ENCODE peak calls at places on chromosomes 2 and 18, in nine cellular contexts. V, O, Q, R, C, T, M, L and U are unnamed samples.

GRCh38 chr2:100853909-100854810 is 34.2 kb downstream of the NPAS2 start:
- DNase-seq in V (no peak), O (no peak), Q (no peak), R (no peak), C (no peak), T (no peak), M (no peak), L (no peak), U (no peak)

GRCh38 chr18:9079863-9080528 is 22.5 kb upstream of the NDUFV2 start:
- DNase-seq in V (no peak), O (peak; percentile 10), Q (no peak), R (no peak), C (no peak), T (no peak), M (no peak), L (no peak), U (no peak)

GRCh38 chr2:196268022-196268421 is 96.6 kb upstream of the STK17B start:
- DNase-seq in V (no peak), O (no peak), Q (peak; percentile 51), R (no peak), C (no peak), T (no peak), M (no peak), L (no peak), U (no peak)

GRCh38 chr2:176772816-176773215 is 439.8 kb upstream of the HNRNPA3 start:
- DNase-seq in V (no peak), O (no peak), Q (no peak), R (no peak), C (no peak), T (no peak), M (no peak), L (no peak), U (no peak)

GRCh38 chr2:191376981-191377629 is 131.9 kb downstream of the MYO1B start:
- DNase-seq in V (peak; percentile 92), O (peak; percentile 49), Q (peak; percentile 95), R (peak; percentile 87), C (no peak), T (no peak), M (peak; percentile 71), L (peak; percentile 89), U (no peak)

GRCh38 chr2:47870668-47871540 is 35.4 kb downstream of the FBXO11 start:
- DNase-seq in V (no peak), O (no peak), Q (no peak), R (no peak), C (no peak), T (no peak), M (no peak), L (no peak), U (no peak)

GRCh38 chr2:8059255-8059654 is 622.6 kb upstream of the ID2 start:
- DNase-seq in V (no peak), O (no peak), Q (no peak), R (no peak), C (no peak), T (no peak), M (no peak), L (no peak), U (no peak)

GRCh38 chr2:37764108-37764507 is 92.7 kb upstream of the CDC42EP3 start:
- DNase-seq in V (no peak), O (no peak), Q (no peak), R (no peak), C (no peak), T (no peak), M (no peak), L (no peak), U (no peak)

GRCh38 chr2:19048593-19049264 is 309.7 kb downstream of the OSR1 start:
- DNase-seq in V (peak; percentile 73), O (peak; percentile 54), Q (no peak), R (no peak), C (no peak), T (no peak), M (no peak), L (no peak), U (no peak)

GRCh38 chr2:130372055-130372832 is 16.4 kb downstream of the PTPN18 start:
- DNase-seq in V (peak; percentile 75), O (peak; percentile 91), Q (peak; percentile 61), R (peak; percentile 96), C (no peak), T (peak; percentile 56), M (peak; percentile 96), L (no peak), U (peak; percentile 51)

GRCh38 chr2:44819061-44819460 is 122.4 kb upstream of the SIX3 start:
- DNase-seq in V (no peak), O (no peak), Q (no peak), R (no peak), C (no peak), T (no peak), M (no peak), L (no peak), U (no peak)

GRCh38 chr2:178512491-178512890 is 32.2 kb downstream of the PLEKHA3 start:
- DNase-seq in V (no peak), O (no peak), Q (no peak), R (peak; percentile 7), C (no peak), T (no peak), M (no peak), L (peak; percentile 9), U (no peak)

GRCh38 chr2:11710210-11710609 is 36.2 kb upstream of the LPIN1 start:
- DNase-seq in V (peak; percentile 87), O (no peak), Q (peak; percentile 58), R (peak; percentile 82), C (no peak), T (no peak), M (no peak), L (peak; percentile 64), U (no peak)

GRCh38 chr2:111225871-111226270 is 105.2 kb downstream of the BCL2L11 start:
- DNase-seq in V (no peak), O (no peak), Q (no peak), R (no peak), C (no peak), T (no peak), M (no peak), L (no peak), U (no peak)

GRCh38 chr18:7168408-7168807 is 50.8 kb upstream of the LAMA1 start:
- DNase-seq in V (no peak), O (no peak), Q (no peak), R (no peak), C (no peak), T (no peak), M (no peak), L (no peak), U (no peak)

GRCh38 chr18:12659904-12660605 is 2.1 kb upstream of the SPIRE1 start:
- DNase-seq in V (peak; percentile 81), O (peak; percentile 49), Q (peak; percentile 85), R (peak; percentile 77), C (peak; percentile 87), T (no peak), M (no peak), L (no peak), U (peak; percentile 3)

GRCh38 chr2:228048838-228049490 is 132.5 kb downstream of the SPHKAP start:
- DNase-seq in V (peak; percentile 69), O (no peak), Q (peak; percentile 12), R (peak; percentile 64), C (no peak), T (no peak), M (no peak), L (peak; percentile 8), U (no peak)

GRCh38 chr2:241815477-241816430 is 6.8 kb downstream of the NEU4 start:
- DNase-seq in V (no peak), O (no peak), Q (no peak), R (peak; percentile 8), C (no peak), T (no peak), M (peak; percentile 71), L (no peak), U (no peak)

GRCh38 chr2:159942149-159942548 is 120.3 kb downstream of the PLA2R1 start:
- DNase-seq in V (peak; percentile 81), O (no peak), Q (peak; percentile 93), R (no peak), C (no peak), T (no peak), M (no peak), L (no peak), U (no peak)

GRCh38 chr2:233267516-233268245 is 16.2 kb downstream of the ATG16L1 start:
- DNase-seq in V (no peak), O (no peak), Q (no peak), R (no peak), C (no peak), T (peak; percentile 82), M (no peak), L (no peak), U (peak; percentile 77)

GRCh38 chr2:173938700-173939384 is 26.3 kb downstream of the SP3 start:
- DNase-seq in V (no peak), O (no peak), Q (no peak), R (no peak), C (no peak), T (no peak), M (no peak), L (no peak), U (no peak)

GRCh38 chr18:63182861-63183260 is 136.7 kb downstream of the BCL2 start:
- DNase-seq in V (no peak), O (no peak), Q (no peak), R (no peak), C (no peak), T (no peak), M (no peak), L (no peak), U (no peak)

GRCh38 chr2:182320106-182320505 is 106.7 kb downstream of the PDE1A start:
- DNase-seq in V (no peak), O (no peak), Q (no peak), R (no peak), C (no peak), T (no peak), M (no peak), L (no peak), U (no peak)

GRCh38 chr2:136104977-136105376 is 13.0 kb downstream of the CXCR4 start:
- DNase-seq in V (no peak), O (no peak), Q (no peak), R (no peak), C (no peak), T (no peak), M (no peak), L (no peak), U (no peak)

GRCh38 chr2:216560695-216561370 is 62.2 kb downstream of the RPL37A start:
- DNase-seq in V (peak; percentile 84), O (no peak), Q (no peak), R (peak; percentile 71), C (no peak), T (no peak), M (no peak), L (peak; percentile 64), U (no peak)

GRCh38 chr2:209095432-209095831 is 328.4 kb upstream of the MAP2 start:
- DNase-seq in V (no peak), O (no peak), Q (no peak), R (no peak), C (no peak), T (no peak), M (no peak), L (no peak), U (no peak)

GRCh38 chr18:24319757-24320156 is 77.9 kb downstream of the OSBPL1A start:
- DNase-seq in V (no peak), O (no peak), Q (peak; percentile 1), R (no peak), C (no peak), T (no peak), M (no peak), L (no peak), U (no peak)

GRCh38 chr2:231807020-231807419 is 20.8 kb downstream of the COPS7B start:
- DNase-seq in V (no peak), O (no peak), Q (no peak), R (peak; percentile 55), C (no peak), T (no peak), M (no peak), L (no peak), U (no peak)

GRCh38 chr18:22018366-22018765 is 151.0 kb upstream of the GATA6 start:
- DNase-seq in V (no peak), O (no peak), Q (no peak), R (no peak), C (no peak), T (no peak), M (no peak), L (no peak), U (no peak)

GRCh38 chr2:26520065-26520464 is 42.1 kb upstream of the OTOF start:
- DNase-seq in V (no peak), O (no peak), Q (no peak), R (no peak), C (no peak), T (no peak), M (no peak), L (no peak), U (no peak)

GRCh38 chr2:204947448-204947847 is 402.2 kb downstream of the PARD3B start:
- DNase-seq in V (no peak), O (no peak), Q (no peak), R (no peak), C (no peak), T (no peak), M (no peak), L (no peak), U (no peak)